ENCODE peak calls at places on chromosomes 7 and 10, in nine cellular contexts. J is kidney tubule cell; H is hippocampal formation; X is lower lobe of right lung; M is heart right ventricle; T is globus pallidus; Z is T47D; G is DMS153; D is stimulated activated CD8-positive, alpha-beta memory T cell treated with anti-CD3 and anti-CD28 coated beads, Interleukin-4, amount 100 ng/mL, for 48 hours. O is an unnamed sample.

GRCh38 chr10:78875331-78875877 is 193.4 kb upstream of the ZMIZ1 start:
- DNase-seq in J (no peak), H (no peak), X (no peak), M (no peak), T (no peak), Z (no peak), G (no peak), D (no peak), O (no peak)

GRCh38 chr10:92891885-92892705 is 43.8 kb downstream of the EXOC6 start:
- DNase-seq in J (peak; percentile 99), H (no peak), X (peak; percentile 50), M (no peak), T (no peak), Z (no peak), G (no peak), D (no peak), O (no peak)

GRCh38 chr7:112619343-112619742 is 138.6 kb downstream of the LSMEM1 start:
- DNase-seq in J (no peak), H (no peak), X (no peak), M (no peak), T (no peak), Z (no peak), G (no peak), D (no peak), O (no peak)

GRCh38 chr10:93034426-93034825 is 26.2 kb upstream of the CYP26C1 start:
- DNase-seq in J (no peak), H (no peak), X (no peak), M (no peak), T (no peak), Z (no peak), G (no peak), D (no peak), O (no peak)

GRCh38 chr10:14540062-14540461 is 209.3 kb upstream of the FRMD4A start:
- DNase-seq in J (no peak), H (no peak), X (no peak), M (no peak), T (no peak), Z (no peak), G (no peak), D (no peak), O (no peak)

GRCh38 chr10:119538632-119539358 is 3.7 kb downstream of the RGS10 start:
- DNase-seq in J (no peak), H (no peak), X (no peak), M (no peak), T (no peak), Z (no peak), G (no peak), D (peak; percentile 60), O (no peak)

GRCh38 chr10:59885430-59886134 is 20.8 kb downstream of the CCDC6 start:
- DNase-seq in J (no peak), H (no peak), X (no peak), M (no peak), T (no peak), Z (no peak), G (no peak), D (no peak), O (no peak)

GRCh38 chr10:99341860-99342517 is 12.8 kb downstream of the CNNM1 start:
- DNase-seq in J (peak; percentile 65), H (peak; percentile 58), X (no peak), M (no peak), T (no peak), Z (no peak), G (no peak), D (no peak), O (no peak)

GRCh38 chr7:69683002-69683401 is 84.7 kb downstream of the AUTS2 start:
- DNase-seq in J (no peak), H (no peak), X (no peak), M (no peak), T (no peak), Z (no peak), G (peak; percentile 67), D (no peak), O (peak; percentile 20)

GRCh38 chr10:71024490-71024889 is 136.1 kb upstream of the PCBD1 start:
- DNase-seq in J (no peak), H (no peak), X (no peak), M (no peak), T (no peak), Z (no peak), G (no peak), D (no peak), O (no peak)

GRCh38 chr7:121447191-121447920 is 51.2 kb upstream of the FAM3C start:
- DNase-seq in J (no peak), H (no peak), X (no peak), M (no peak), T (no peak), Z (no peak), G (no peak), D (no peak), O (peak; percentile 10)

GRCh38 chr7:132869166-132869861 is 212.6 kb downstream of the CHCHD3 start:
- DNase-seq in J (no peak), H (no peak), X (no peak), M (no peak), T (no peak), Z (no peak), G (no peak), D (no peak), O (no peak)

O was measured in NCI-H446.